ENCODE peak calls at places on chromosomes 3 and 15, in six cellular contexts. A is anterior cingulate cortex, L is SJCRH30, B is AG09319, I is HTR-8/SVneo, M is foreskin fibroblast. G is an unnamed sample.

GRCh38 chr3:33980252-33980651 is 181.8 kb downstream of the PDCD6IP start:
- DNase-seq in A (no peak), L (no peak), B (no peak), I (peak; percentile 66), M (peak; percentile 87), G (no peak)

GRCh38 chr15:69597061-69597592 is 144.5 kb downstream of the RPLP1 start:
- DNase-seq in A (no peak), L (no peak), B (no peak), I (no peak), M (no peak), G (no peak)

GRCh38 chr15:96893159-96893906 is 562.8 kb downstream of the NR2F2 start:
- DNase-seq in A (no peak), L (peak; percentile 8), B (no peak), I (peak; percentile 22), M (no peak), G (peak; percentile 9)

GRCh38 chr15:39609166-39609918 is 28.5 kb downstream of the THBS1 start:
- DNase-seq in A (no peak), L (no peak), B (no peak), I (no peak), M (no peak), G (no peak)

GRCh38 chr3:46500631-46501377 is 3.0 kb downstream of the RTP3 start:
- DNase-seq in A (no peak), L (no peak), B (peak; percentile 40), I (no peak), M (peak; percentile 73), G (no peak)

GRCh38 chr3:79568938-79569337 is 198.9 kb downstream of the ROBO1 start:
- DNase-seq in A (no peak), L (no peak), B (no peak), I (no peak), M (no peak), G (no peak)

GRCh38 chr3:106731230-106731629 is 646.0 kb upstream of the CCDC54 start:
- DNase-seq in A (no peak), L (no peak), B (no peak), I (no peak), M (no peak), G (no peak)

GRCh38 chr3:57423335-57423734 is 120.8 kb downstream of the DNAH12 start:
- DNase-seq in A (no peak), L (no peak), B (no peak), I (no peak), M (no peak), G (no peak)

GRCh38 chr3:41357271-41357670 is 158.0 kb downstream of the CTNNB1 start:
- DNase-seq in A (no peak), L (no peak), B (no peak), I (no peak), M (no peak), G (no peak)

GRCh38 chr3:134085034-134085775 is 55.5 kb upstream of the SLCO2A1 start:
- DNase-seq in A (no peak), L (no peak), B (no peak), I (no peak), M (peak; percentile 44), G (no peak)

GRCh38 chr3:12518266-12519028 is 26.9 kb downstream of the MKRN2OS start:
- DNase-seq in A (no peak), L (no peak), B (no peak), I (no peak), M (no peak), G (no peak)

GRCh38 chr15:89971592-89971997 is 29.5 kb upstream of the ZNF710 start:
- DNase-seq in A (no peak), L (peak; percentile 58), B (peak; percentile 14), I (peak; percentile 59), M (peak; percentile 66), G (no peak)

GRCh38 chr15:31353931-31354330 is 27.3 kb downstream of the KLF13 start:
- DNase-seq in A (no peak), L (peak; percentile 34), B (no peak), I (no peak), M (peak; percentile 31), G (no peak)

GRCh38 chr15:29143293-29143692 is 126.3 kb downstream of the NSMCE3 start:
- DNase-seq in A (no peak), L (no peak), B (no peak), I (no peak), M (no peak), G (no peak)

GRCh38 chr15:49155834-49156627 is 632 bp upstream of the COPS2 start:
- DNase-seq in A (no peak), L (peak; percentile 13), B (no peak), I (no peak), M (peak; percentile 57), G (no peak)

GRCh38 chr15:77606142-77607034 is 26.3 kb downstream of the LINGO1 start:
- DNase-seq in A (no peak), L (peak; percentile 47), B (no peak), I (no peak), M (no peak), G (no peak)

GRCh38 chr3:179526989-179527391 is 35.7 kb upstream of the ACTL6A start:
- DNase-seq in A (no peak), L (peak; percentile 72), B (peak; percentile 25), I (peak; percentile 58), M (peak; percentile 76), G (no peak)

GRCh38 chr3:66393486-66394260 is 107.1 kb downstream of the LRIG1 start:
- DNase-seq in A (no peak), L (no peak), B (peak; percentile 59), I (no peak), M (no peak), G (no peak)

GRCh38 chr15:73748731-73749130 is 4.4 kb downstream of the INSYN1 start:
- DNase-seq in A (no peak), L (no peak), B (no peak), I (no peak), M (no peak), G (no peak)

G was measured in frontal cortex.